ENCODE peak calls at places on chromosomes 11 and 22, in six cellular contexts. One of them, this sample, is unnamed.

GRCh38 chr11:32511926-32512325 is 71.7 kb upstream of the EIF3M start:
- DNase-seq in HCT116: no peak
- DNase-seq in H1: no peak
- DNase-seq in HepG2: no peak
- DNase-seq in K562: no peak
- DNase-seq in SK-N-SH: no peak
- DNase-seq in this sample: no peak

GRCh38 chr11:121318848-121319834 is 26.6 kb downstream of the SC5D start:
- DNase-seq in HepG2: peak; percentile 30
- DNase-seq in SK-N-SH: peak; percentile 68
- DNase-seq in H1: no peak
- DNase-seq in K562: no peak
- DNase-seq in HCT116: peak; percentile 32
- DNase-seq in this sample: peak; percentile 83

GRCh38 chr22:33563568-33563967 is 356.7 kb downstream of the LARGE1 start:
- DNase-seq in HCT116: no peak
- DNase-seq in H1: no peak
- DNase-seq in HepG2: no peak
- DNase-seq in K562: no peak
- DNase-seq in SK-N-SH: no peak
- DNase-seq in this sample: no peak

GRCh38 chr11:82767123-82767522 is 33.5 kb upstream of the FAM181B start:
- DNase-seq in SK-N-SH: no peak
- DNase-seq in HCT116: no peak
- DNase-seq in H1: no peak
- DNase-seq in HepG2: no peak
- DNase-seq in K562: no peak
- DNase-seq in this sample: no peak

GRCh38 chr11:118634435-118635236 is 27.2 kb downstream of the PHLDB1 start:
- DNase-seq in HepG2: peak; percentile 41
- DNase-seq in H1: peak; percentile 80
- DNase-seq in K562: peak; percentile 94
- DNase-seq in HCT116: no peak
- DNase-seq in SK-N-SH: peak; percentile 69
- DNase-seq in this sample: peak; percentile 75

GRCh38 chr11:34303028-34303427 is 54.8 kb downstream of the ABTB2 start:
- DNase-seq in H1: no peak
- DNase-seq in HepG2: no peak
- DNase-seq in K562: no peak
- DNase-seq in SK-N-SH: no peak
- DNase-seq in HCT116: no peak
- DNase-seq in this sample: no peak

GRCh38 chr11:121514401-121514981 is 61.7 kb upstream of the SORL1-AS1 start:
- DNase-seq in HepG2: no peak
- DNase-seq in HCT116: no peak
- DNase-seq in K562: no peak
- DNase-seq in H1: no peak
- DNase-seq in SK-N-SH: no peak
- DNase-seq in this sample: no peak

GRCh38 chr11:79374707-79375106 is 66.1 kb downstream of the TENM4 start:
- DNase-seq in K562: no peak
- DNase-seq in HCT116: no peak
- DNase-seq in HepG2: no peak
- DNase-seq in H1: no peak
- DNase-seq in SK-N-SH: no peak
- DNase-seq in this sample: no peak

GRCh38 chr11:66784575-66784974 is 55.6 kb upstream of the SPTBN2 start:
- DNase-seq in H1: no peak
- DNase-seq in SK-N-SH: no peak
- DNase-seq in HepG2: no peak
- DNase-seq in HCT116: no peak
- DNase-seq in K562: no peak
- DNase-seq in this sample: no peak

GRCh38 chr11:17877886-17878285 is 135.0 kb downstream of the SERGEF start:
- DNase-seq in H1: no peak
- DNase-seq in HCT116: no peak
- DNase-seq in SK-N-SH: no peak
- DNase-seq in K562: no peak
- DNase-seq in HepG2: no peak
- DNase-seq in this sample: no peak

GRCh38 chr11:17875908-17876307 is 136.9 kb downstream of the SERGEF start:
- DNase-seq in SK-N-SH: no peak
- DNase-seq in H1: no peak
- DNase-seq in HCT116: no peak
- DNase-seq in HepG2: no peak
- DNase-seq in K562: no peak
- DNase-seq in this sample: no peak

GRCh38 chr11:17876827-17877226 is 136.0 kb downstream of the SERGEF start:
- DNase-seq in SK-N-SH: no peak
- DNase-seq in HepG2: no peak
- DNase-seq in H1: no peak
- DNase-seq in K562: no peak
- DNase-seq in HCT116: no peak
- DNase-seq in this sample: peak; percentile 3

GRCh38 chr11:17873571-17873970 is 139.0 kb downstream of the KCNC1 start:
- DNase-seq in HepG2: no peak
- DNase-seq in SK-N-SH: no peak
- DNase-seq in H1: no peak
- DNase-seq in HCT116: no peak
- DNase-seq in K562: no peak
- DNase-seq in this sample: no peak
- TF ChIP-seq JUND in HepG2: no peak
- TF ChIP-seq JUND in SK-N-SH: no peak
- TF ChIP-seq JUND in H1: no peak
- TF ChIP-seq JUND in HCT116: no peak
- TF ChIP-seq JUND in K562: no peak
- TF ChIP-seq JUND in this sample: no peak

GRCh38 chr11:120212926-120213325 is 2.1 kb downstream of the OAF start:
- DNase-seq in K562: no peak
- DNase-seq in HCT116: no peak
- DNase-seq in HepG2: no peak
- DNase-seq in H1: no peak
- DNase-seq in SK-N-SH: no peak
- DNase-seq in this sample: no peak

GRCh38 chr11:120214581-120214980 is 3.7 kb downstream of the OAF start:
- DNase-seq in H1: no peak
- DNase-seq in SK-N-SH: no peak
- DNase-seq in HCT116: no peak
- DNase-seq in K562: no peak
- DNase-seq in HepG2: no peak
- DNase-seq in this sample: no peak

GRCh38 chr11:120211522-120212258 is 858 bp downstream of the OAF start:
- DNase-seq in HepG2: no peak
- DNase-seq in H1: no peak
- DNase-seq in K562: no peak
- DNase-seq in SK-N-SH: no peak
- DNase-seq in HCT116: no peak
- DNase-seq in this sample: no peak

GRCh38 chr11:120210651-120211521 is at the start of gene OAF:
- DNase-seq in SK-N-SH: peak; percentile 90
- DNase-seq in K562: peak; percentile 84
- DNase-seq in HepG2: peak; percentile 86
- DNase-seq in HCT116: peak; percentile 55
- DNase-seq in H1: peak; percentile 58
- DNase-seq in this sample: peak; percentile 90

GRCh38 chr11:120212259-120212888 is 1.5 kb downstream of the OAF start:
- DNase-seq in HCT116: no peak
- DNase-seq in K562: peak; percentile 32
- DNase-seq in H1: no peak
- DNase-seq in SK-N-SH: peak; percentile 54
- DNase-seq in HepG2: no peak
- DNase-seq in this sample: no peak
- TF ChIP-seq JUND in HCT116: no peak
- TF ChIP-seq JUND in K562: no peak
- TF ChIP-seq JUND in H1: no peak
- TF ChIP-seq JUND in SK-N-SH: no peak
- TF ChIP-seq JUND in HepG2: no peak
- TF ChIP-seq JUND in this sample: no peak

GRCh38 chr22:46007003-46007847 is 30.3 kb upstream of the WNT7B start:
- DNase-seq in H1: no peak
- DNase-seq in SK-N-SH: peak; percentile 48
- DNase-seq in HCT116: peak; percentile 74
- DNase-seq in K562: no peak
- DNase-seq in HepG2: no peak
- DNase-seq in this sample: peak; percentile 44

GRCh38 chr22:46006379-46007002 is 29.5 kb upstream of the WNT7B start:
- DNase-seq in H1: peak; percentile 56
- DNase-seq in HCT116: peak; percentile 60
- DNase-seq in HepG2: peak; percentile 79
- DNase-seq in K562: peak; percentile 83
- DNase-seq in SK-N-SH: peak; percentile 96
- DNase-seq in this sample: peak; percentile 81

GRCh38 chr22:46008291-46008690 is 31.3 kb upstream of the WNT7B start:
- DNase-seq in HepG2: no peak
- DNase-seq in HCT116: no peak
- DNase-seq in H1: no peak
- DNase-seq in K562: no peak
- DNase-seq in SK-N-SH: peak; percentile 65
- DNase-seq in this sample: no peak

GRCh38 chr22:46008836-46009596 is 32.1 kb upstream of the WNT7B start:
- DNase-seq in H1: no peak
- DNase-seq in K562: no peak
- DNase-seq in SK-N-SH: no peak
- DNase-seq in HCT116: no peak
- DNase-seq in HepG2: no peak
- DNase-seq in this sample: no peak

GRCh38 chr22:46007848-46008261 is 30.9 kb upstream of the WNT7B start:
- DNase-seq in HepG2: no peak
- DNase-seq in HCT116: no peak
- DNase-seq in H1: no peak
- DNase-seq in K562: no peak
- DNase-seq in SK-N-SH: peak; percentile 92
- DNase-seq in this sample: no peak
- TF ChIP-seq JUND in HepG2: no peak
- TF ChIP-seq JUND in HCT116: no peak
- TF ChIP-seq JUND in H1: no peak
- TF ChIP-seq JUND in K562: no peak
- TF ChIP-seq JUND in SK-N-SH: peak; percentile 58
- TF ChIP-seq JUND in this sample: no peak

GRCh38 chr11:109940816-109941215 is 152.4 kb upstream of the ZC3H12C start:
- DNase-seq in K562: peak; percentile 27
- DNase-seq in SK-N-SH: no peak
- DNase-seq in H1: no peak
- DNase-seq in HepG2: no peak
- DNase-seq in HCT116: peak; percentile 39
- DNase-seq in this sample: no peak

GRCh38 chr11:109945626-109946321 is 147.4 kb upstream of the ZC3H12C start:
- DNase-seq in SK-N-SH: no peak
- DNase-seq in HepG2: no peak
- DNase-seq in HCT116: no peak
- DNase-seq in H1: no peak
- DNase-seq in K562: no peak
- DNase-seq in this sample: no peak

DNA sequence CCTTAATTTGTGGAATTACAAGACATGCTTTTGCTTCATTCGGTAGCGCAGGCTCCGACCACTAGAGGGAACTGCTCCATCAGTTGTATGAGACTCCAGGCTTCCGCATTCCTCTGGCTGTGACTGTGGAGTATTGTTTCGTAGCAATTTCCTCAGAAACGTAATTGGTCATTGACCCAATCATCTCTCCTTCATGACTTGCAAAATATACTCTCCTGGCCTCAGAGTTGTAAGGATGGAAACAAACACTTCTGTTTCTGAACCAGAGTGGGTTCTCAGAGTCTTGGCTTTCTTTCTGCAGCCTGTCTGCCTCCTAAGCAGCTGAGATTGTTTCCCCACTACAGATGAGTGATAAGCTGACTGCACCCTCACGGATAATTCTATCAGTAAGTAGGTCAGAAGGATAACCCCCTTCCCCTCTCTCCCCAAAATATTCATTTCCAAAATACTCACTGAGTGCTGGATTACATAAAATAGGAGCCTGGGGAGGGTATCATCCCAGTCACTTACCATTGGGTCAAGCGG is 146.8 kb upstream of the ZC3H12C start:
- DNase-seq in SK-N-SH: peak; percentile 58
- DNase-seq in H1: peak; percentile 66
- DNase-seq in K562: peak; percentile 59
- DNase-seq in HCT116: peak; percentile 91
- DNase-seq in HepG2: peak; percentile 78
- DNase-seq in this sample: peak; percentile 58
- TF ChIP-seq JUND in SK-N-SH: no peak
- TF ChIP-seq JUND in H1: no peak
- TF ChIP-seq JUND in K562: peak; percentile 50
- TF ChIP-seq JUND in HCT116: no peak
- TF ChIP-seq JUND in HepG2: no peak
- TF ChIP-seq JUND in this sample: no peak

GRCh38 chr11:86069408-86070086 is 663 bp upstream of the PICALM start:
- DNase-seq in K562: peak; percentile 18
- DNase-seq in HCT116: peak; percentile 54
- DNase-seq in SK-N-SH: peak; percentile 22
- DNase-seq in HepG2: peak; percentile 76
- DNase-seq in H1: peak; percentile 17
- DNase-seq in this sample: peak; percentile 65
- TF ChIP-seq JUND in K562: peak; percentile 80
- TF ChIP-seq JUND in HCT116: no peak
- TF ChIP-seq JUND in SK-N-SH: peak; percentile 67
- TF ChIP-seq JUND in HepG2: no peak
- TF ChIP-seq JUND in H1: peak; percentile 52
- TF ChIP-seq JUND in this sample: no peak

DNA sequence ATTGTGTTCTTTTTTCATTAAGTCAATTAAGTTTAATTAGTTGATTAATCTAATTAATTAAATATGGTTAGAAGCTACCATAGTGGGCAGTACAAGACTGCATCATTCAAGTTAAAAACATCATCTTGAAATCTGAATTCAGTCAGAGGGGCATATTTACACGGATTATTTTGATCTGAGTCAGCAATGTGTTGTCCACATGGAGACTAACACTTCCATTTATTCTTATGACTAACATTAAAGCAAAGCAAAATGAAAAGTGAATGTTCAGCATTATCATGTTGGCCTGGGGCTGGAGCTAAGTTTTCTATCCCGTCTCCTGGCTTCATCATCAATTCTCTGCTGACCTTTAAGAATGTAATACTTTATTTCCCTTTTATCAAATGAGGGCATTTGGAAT is 17.3 kb downstream of the FLI1 start:
- DNase-seq in SK-N-SH: no peak
- DNase-seq in K562: no peak
- DNase-seq in HCT116: no peak
- DNase-seq in H1: no peak
- DNase-seq in HepG2: no peak
- DNase-seq in this sample: no peak
- TF ChIP-seq JUND in SK-N-SH: peak; percentile 38
- TF ChIP-seq JUND in K562: no peak
- TF ChIP-seq JUND in HCT116: no peak
- TF ChIP-seq JUND in H1: no peak
- TF ChIP-seq JUND in HepG2: no peak
- TF ChIP-seq JUND in this sample: no peak

DNA sequence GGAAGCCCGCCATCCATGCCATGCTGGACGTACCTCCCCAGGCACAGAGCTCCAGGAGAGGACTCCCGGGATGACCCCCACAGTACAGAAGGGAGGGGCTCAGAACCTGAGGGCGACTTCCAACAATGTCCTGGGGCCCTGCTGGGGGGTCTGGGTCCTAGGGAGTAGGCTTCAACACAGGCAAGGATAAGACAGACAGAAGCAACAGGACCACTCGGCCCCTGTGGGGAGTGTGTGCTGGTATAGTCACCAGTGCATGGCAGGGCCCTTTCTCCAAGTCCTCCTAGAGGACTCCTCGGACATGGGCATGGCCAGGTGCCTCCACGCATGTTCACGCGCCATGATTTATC is 16.8 kb downstream of the TTLL12 start:
- DNase-seq in SK-N-SH: no peak
- DNase-seq in H1: no peak
- DNase-seq in HCT116: no peak
- DNase-seq in K562: no peak
- DNase-seq in HepG2: no peak
- DNase-seq in this sample: no peak
- TF ChIP-seq JUND in SK-N-SH: no peak
- TF ChIP-seq JUND in H1: no peak
- TF ChIP-seq JUND in HCT116: no peak
- TF ChIP-seq JUND in K562: no peak
- TF ChIP-seq JUND in HepG2: no peak
- TF ChIP-seq JUND in this sample: no peak

This sample was measured in T47D.